ENCODE peak calls at places on chromosome 1, in seven cellular contexts. W is stimulated activated CD4-positive, alpha-beta T cell treated with anti-CD3 and anti-CD28 coated beads, Interleukin-15, amount 100 ng/mL, for 1 hour; O is A172; E is AG08396; C is HS-5; K is myocyte; D is astrocyte. N is an unnamed sample.

GRCh38 chr1:245873068-245873467 is 634.0 kb downstream of the SMYD3 start:
- DNase-seq in C (no peak), W (no peak), E (no peak), K (no peak), O (no peak), D (peak), N (no peak)

GRCh38 chr1:214537219-214537618 is 14.2 kb downstream of the PTPN14 start:
- DNase-seq in D (no peak), E (no peak), W (no peak), O (no peak), C (no peak), K (no peak), N (no peak)

GRCh38 chr1:168341576-168341975 is 60.9 kb downstream of the TBX19 start:
- DNase-seq in C (no peak), E (no peak), W (no peak), D (peak), K (no peak), O (no peak), N (no peak)

GRCh38 chr1:34784751-34785221 is 3.8 kb downstream of the GJB3 start:
- DNase-seq in O (no peak), K (no peak), W (no peak), D (no peak), E (no peak), C (no peak), N (no peak)

GRCh38 chr1:1332031-1332755 is 1.1 kb downstream of the TAS1R3 start:
- DNase-seq in E (no peak), W (no peak), C (no peak), D (no peak), K (no peak), O (no peak), N (no peak)

GRCh38 chr1:37189111-37189510 is 154.8 kb upstream of the GRIK3 start:
- DNase-seq in C (no peak), W (no peak), O (no peak), K (no peak), D (no peak), E (no peak), N (no peak)

GRCh38 chr1:30725450-30726095 is 2.2 kb upstream of the MATN1 start:
- DNase-seq in E (no peak), D (no peak), W (no peak), C (no peak), K (no peak), O (no peak), N (no peak)

GRCh38 chr1:201505505-201505893 is 1.4 kb downstream of the CSRP1 start:
- DNase-seq in D (peak), K (peak), E (peak), W (no peak), O (peak), C (peak), N (peak)

GRCh38 chr1:111346089-111346885 is 55.6 kb downstream of the CHIA start:
- DNase-seq in O (peak), K (peak), E (peak), D (peak), C (no peak), W (peak), N (peak)

GRCh38 chr1:161989108-161989507 is 34.6 kb downstream of the OLFML2B start:
- DNase-seq in K (peak), D (no peak), W (no peak), E (no peak), C (peak), O (peak), N (no peak)

GRCh38 chr1:113929750-113930498 is 800 bp downstream of the HIPK1 start:
- DNase-seq in K (peak), E (peak), D (peak), C (no peak), O (no peak), W (peak), N (peak)

GRCh38 chr1:241357366-241358305 is 631 bp upstream of the RGS7 start:
- DNase-seq in W (no peak), O (peak), K (peak), C (peak), E (no peak), D (no peak), N (no peak)

GRCh38 chr1:39089811-39090519 is 63.8 kb downstream of the NDUFS5 start:
- DNase-seq in E (no peak), D (no peak), O (no peak), C (no peak), W (no peak), K (peak), N (no peak)

GRCh38 chr1:64903593-64903992 is 62.8 kb downstream of the JAK1 start:
- DNase-seq in K (no peak), E (no peak), C (no peak), O (no peak), D (no peak), W (no peak), N (no peak)

GRCh38 chr1:176243746-176244145 is 36.7 kb upstream of the COP1 start:
- DNase-seq in O (no peak), C (no peak), D (no peak), K (no peak), E (peak), W (no peak), N (no peak)

GRCh38 chr1:41323243-41323642 is 38.0 kb upstream of the FOXO6 start:
- DNase-seq in D (no peak), C (no peak), W (no peak), E (no peak), K (no peak), O (no peak), N (no peak)

GRCh38 chr1:38353956-38354355 is 307.4 kb upstream of the POU3F1 start:
- DNase-seq in O (no peak), E (no peak), W (no peak), D (no peak), K (no peak), C (no peak), N (no peak)

GRCh38 chr1:116874622-116875277 is 35.0 kb upstream of the PTGFRN start:
- DNase-seq in C (no peak), K (no peak), O (no peak), E (no peak), D (peak), W (no peak), N (no peak)

GRCh38 chr1:159932296-159933285 is 7.3 kb upstream of the TAGLN2 start:
- DNase-seq in C (no peak), O (peak), D (no peak), E (no peak), W (no peak), K (no peak), N (no peak)

GRCh38 chr1:70449049-70449448 is 38.0 kb downstream of the CTH start:
- DNase-seq in C (no peak), K (no peak), E (no peak), O (no peak), W (no peak), D (no peak), N (no peak)

GRCh38 chr1:116553386-116554115 is 17.3 kb downstream of the CD58 start:
- DNase-seq in W (no peak), E (no peak), O (peak), C (no peak), D (no peak), K (no peak), N (no peak)

GRCh38 chr1:221344693-221345092 is 397.2 kb downstream of the DUSP10 start:
- DNase-seq in K (no peak), O (no peak), E (peak), W (no peak), D (peak), C (peak), N (no peak)

GRCh38 chr1:246933893-246934292 is 2.1 kb upstream of the AHCTF1 start:
- DNase-seq in D (no peak), C (no peak), W (no peak), E (no peak), O (no peak), K (no peak), N (no peak)

GRCh38 chr1:107874221-107874620 is 90.8 kb downstream of the VAV3 start:
- DNase-seq in O (no peak), W (no peak), C (no peak), E (no peak), K (no peak), D (no peak), N (no peak)

GRCh38 chr1:150813028-150813707 is 5.1 kb upstream of the CTSK start:
- DNase-seq in C (no peak), E (peak), D (peak), K (peak), W (no peak), O (peak), N (peak)

GRCh38 chr1:26785611-26786436 is 1.9 kb upstream of the PIGV start:
- DNase-seq in D (peak), O (no peak), W (no peak), C (no peak), E (no peak), K (peak), N (peak)

GRCh38 chr1:22329171-22329540 is 122.5 kb upstream of the ZBTB40 start:
- DNase-seq in E (no peak), O (no peak), D (no peak), C (no peak), W (no peak), K (no peak), N (no peak)

GRCh38 chr1:204479387-204480136 is 15.0 kb downstream of the PIK3C2B start:
- DNase-seq in K (peak), E (no peak), C (no peak), O (no peak), D (no peak), W (no peak), N (no peak)

GRCh38 chr1:156661932-156662587 is 15.1 kb downstream of the NES start:
- DNase-seq in W (no peak), K (peak), C (no peak), O (peak), D (peak), E (no peak), N (no peak)

N was measured in kidney glomerular epithelial cell.